ENCODE peak calls at places on chromosomes 5 and 9, in nine cellular contexts. V is psoas muscle; U is CD8-positive, alpha-beta T cell; E is stomach; A is OCI-LY7; S is HL-60; F is HAP-1; H is choroid plexus epithelial cell; C is H7. G is an unnamed sample.

GRCh38 chr9:88017086-88017485 is 42.8 kb upstream of the CDK20 start:
- DNase-seq in V (no peak), U (no peak), E (no peak), A (no peak), S (no peak), F (no peak), H (peak; percentile 9), C (no peak), G (peak; percentile 57)

GRCh38 chr9:7073679-7074078 is 315.9 kb downstream of the KDM4C start:
- DNase-seq in V (no peak), U (no peak), E (no peak), A (no peak), S (no peak), F (no peak), H (no peak), C (no peak), G (no peak)

GRCh38 chr5:117027384-117027783 is 452.8 kb upstream of the SEMA6A start:
- DNase-seq in V (no peak), U (no peak), E (no peak), A (no peak), S (no peak), F (no peak), H (no peak), C (no peak), G (no peak)

GRCh38 chr5:177490311-177490991 is 7.0 kb downstream of the PDLIM7 start:
- DNase-seq in V (no peak), U (no peak), E (no peak), A (no peak), S (no peak), F (no peak), H (no peak), C (no peak), G (no peak)

GRCh38 chr9:114652776-114653555 is 4.6 kb downstream of the TEX53 start:
- DNase-seq in V (no peak), U (no peak), E (no peak), A (no peak), S (no peak), F (no peak), H (peak; percentile 16), C (no peak), G (no peak)

GRCh38 chr9:118643118-118643517 is 726.1 kb downstream of the BRINP1 start:
- DNase-seq in V (no peak), U (no peak), E (no peak), A (no peak), S (no peak), F (no peak), H (peak; percentile 30), C (peak; percentile 4), G (peak; percentile 36)

GRCh38 chr5:58411372-58411771 is 48.5 kb downstream of the PLK2 start:
- DNase-seq in V (no peak), U (no peak), E (no peak), A (no peak), S (no peak), F (no peak), H (no peak), C (no peak), G (no peak)

GRCh38 chr9:82363236-82363635 is 374.7 kb downstream of the SPATA31D1 start:
- DNase-seq in V (no peak), U (no peak), E (no peak), A (no peak), S (no peak), F (no peak), H (no peak), C (no peak), G (no peak)

GRCh38 chr9:119961774-119962408 is 592.7 kb upstream of the BRINP1 start:
- DNase-seq in V (peak; percentile 16), U (no peak), E (peak; percentile 63), A (no peak), S (no peak), F (peak; percentile 72), H (peak; percentile 48), C (peak; percentile 79), G (peak; percentile 39)

GRCh38 chr5:142797420-142797819 is 27.2 kb downstream of the ARHGAP26 start:
- DNase-seq in V (no peak), U (no peak), E (no peak), A (no peak), S (no peak), F (no peak), H (no peak), C (no peak), G (no peak)

GRCh38 chr9:17942498-17942897 is 363.6 kb downstream of the SH3GL2 start:
- DNase-seq in V (no peak), U (no peak), E (no peak), A (no peak), S (no peak), F (no peak), H (no peak), C (no peak), G (no peak)

GRCh38 chr5:36934740-36935356 is 58.3 kb downstream of the NIPBL start:
- DNase-seq in V (no peak), U (no peak), E (no peak), A (no peak), S (no peak), F (no peak), H (peak; percentile 70), C (no peak), G (peak; percentile 34)

GRCh38 chr5:132102944-132103343 is 29.4 kb downstream of the CSF2 start:
- DNase-seq in V (no peak), U (no peak), E (no peak), A (peak; percentile 10), S (no peak), F (no peak), H (no peak), C (no peak), G (no peak)
- H3K4me3 ChIP-seq in V (no peak overlapping the region), U (no peak overlapping the region), E (no peak overlapping the region), A (peak overlapping the region; percentile 44), S (no peak overlapping the region), F (no peak overlapping the region), H (no peak overlapping the region), C (no peak overlapping the region), G (no peak overlapping the region)

GRCh38 chr9:73889023-73889422 is 608.1 kb upstream of the RORB start:
- DNase-seq in V (no peak), U (no peak), E (no peak), A (no peak), S (no peak), F (no peak), H (no peak), C (no peak), G (no peak)
- H3K4me3 ChIP-seq in V (no peak overlapping the region), U (no peak overlapping the region), E (no peak overlapping the region), A (no peak overlapping the region), S (no peak overlapping the region), F (no peak overlapping the region), H (no peak overlapping the region), C (no peak overlapping the region), G (no peak overlapping the region)

DNA sequence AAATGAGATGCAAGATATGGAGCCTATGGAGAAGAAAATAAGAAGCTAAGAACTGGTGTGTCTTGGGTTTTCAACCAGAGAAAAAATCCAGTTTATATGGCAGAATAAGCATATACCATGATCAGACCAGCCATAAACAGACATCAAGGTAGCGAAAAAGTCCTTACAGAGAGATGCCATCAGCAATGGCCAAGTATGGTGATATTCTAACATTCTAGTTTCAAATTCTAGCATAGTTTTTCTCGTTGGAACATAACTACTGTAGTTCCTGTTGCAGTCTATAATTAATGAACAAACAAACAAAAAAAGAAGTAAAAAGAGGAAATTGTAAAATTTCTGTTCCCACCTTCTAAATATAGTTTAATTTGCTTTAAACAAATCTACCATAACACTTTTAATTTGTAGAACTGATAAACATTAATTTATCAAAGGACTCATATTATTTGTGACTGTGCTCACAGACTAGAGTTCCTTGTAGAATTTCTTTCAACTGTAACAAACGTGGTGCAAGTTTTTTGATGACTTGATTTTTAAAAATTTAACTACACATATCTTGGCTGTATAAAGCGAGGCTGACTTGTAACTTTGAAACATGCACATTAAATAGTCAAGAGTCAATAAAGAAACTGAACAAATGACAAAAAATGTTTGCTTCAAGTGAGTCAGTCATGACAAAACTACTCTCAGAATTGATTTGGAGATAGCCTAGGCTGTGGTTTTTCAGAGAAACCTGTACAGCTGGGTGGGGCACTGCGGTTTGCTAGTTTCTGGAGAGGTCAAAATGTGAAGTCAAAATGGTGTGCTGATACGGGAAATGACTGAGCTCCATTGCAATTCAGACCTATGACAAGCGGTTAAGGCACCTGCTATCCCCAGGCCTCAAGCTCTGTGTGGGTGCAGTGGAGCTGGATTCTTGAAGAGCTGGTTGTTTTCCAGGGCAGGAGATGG is 10.1 kb upstream of the CD180 start:
- DNase-seq in V (no peak), U (peak; percentile 89), E (peak; percentile 72), A (peak; percentile 88), S (no peak), F (no peak), H (peak; percentile 32), C (no peak), G (peak; percentile 60)
- H3K4me3 ChIP-seq in V (no peak overlapping the region), U (no peak overlapping the region), E (no peak overlapping the region), A (peak overlapping the region; percentile 40), S (no peak overlapping the region), F (no peak overlapping the region), H (no peak overlapping the region), C (no peak overlapping the region), G (no peak overlapping the region)

GRCh38 chr9:112815868-112816267 is 65.3 kb downstream of the SNX30 start:
- DNase-seq in V (no peak), U (no peak), E (no peak), A (no peak), S (no peak), F (no peak), H (no peak), C (no peak), G (no peak)

GRCh38 chr9:112820886-112821285 is 69.8 kb downstream of the SLC46A2 start:
- DNase-seq in V (no peak), U (no peak), E (no peak), A (no peak), S (no peak), F (no peak), H (peak; percentile 25), C (no peak), G (peak; percentile 77)

GRCh38 chr9:112822618-112823017 is 68.1 kb downstream of the SLC46A2 start:
- DNase-seq in V (no peak), U (no peak), E (no peak), A (no peak), S (no peak), F (no peak), H (no peak), C (no peak), G (no peak)

GRCh38 chr9:112823257-112823656 is 67.4 kb downstream of the SLC46A2 start:
- DNase-seq in V (no peak), U (no peak), E (no peak), A (no peak), S (no peak), F (no peak), H (no peak), C (no peak), G (no peak)

DNA sequence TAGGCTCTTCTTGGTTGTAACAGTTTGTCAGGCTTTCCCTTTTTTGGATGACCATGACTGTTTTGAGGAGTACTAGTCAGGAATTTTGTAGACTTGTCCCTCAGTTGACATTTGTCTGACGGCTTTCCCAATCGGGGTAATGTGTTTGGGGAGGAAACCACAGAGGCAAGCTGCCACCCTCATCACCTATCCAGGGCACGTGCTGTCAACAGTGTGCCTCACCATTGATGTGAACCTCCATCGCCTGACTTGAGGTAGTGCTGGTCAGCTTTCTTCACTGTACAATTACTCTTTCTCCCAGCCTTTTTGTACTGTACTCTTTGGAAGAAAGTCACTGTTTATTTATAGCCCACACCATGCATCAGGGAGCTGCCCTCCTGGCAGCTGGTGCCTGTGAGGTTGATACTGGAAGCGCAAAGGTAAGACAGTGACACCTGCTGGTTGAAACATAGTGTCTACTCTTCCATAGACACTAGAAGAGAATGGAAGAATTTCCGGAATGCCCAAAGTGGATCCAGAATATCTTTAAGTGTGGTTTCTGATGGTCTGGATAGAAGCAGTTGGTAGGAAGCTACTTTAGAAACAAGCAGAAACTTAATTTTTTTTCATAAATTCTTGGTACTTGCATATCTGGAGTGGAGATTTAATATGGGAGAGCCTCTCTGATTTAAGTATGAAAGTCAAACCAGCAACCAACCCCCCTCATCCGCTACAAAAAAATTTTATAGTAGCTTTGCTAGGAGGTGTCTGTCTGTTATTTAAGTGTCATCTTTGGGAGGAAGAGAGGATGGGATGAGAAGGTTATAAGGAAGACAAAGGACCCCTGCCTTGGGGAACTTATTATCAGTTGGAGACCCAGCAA is 69.3 kb downstream of the SNX30 start:
- DNase-seq in V (peak; percentile 52), U (no peak), E (peak; percentile 37), A (peak; percentile 61), S (no peak), F (peak; percentile 58), H (peak; percentile 86), C (peak; percentile 56), G (peak; percentile 83)
- H3K4me3 ChIP-seq in V (no peak overlapping the region), U (no peak overlapping the region), E (no peak overlapping the region), A (no peak overlapping the region), S (no peak overlapping the region), F (no peak overlapping the region), H (no peak overlapping the region), C (no peak overlapping the region), G (no peak overlapping the region)